ENCODE peak calls at places on chromosomes 11 and 22, in five cellular contexts. One of them, this sample, is unnamed.
A peak's percentile ranks its signal among the peaks of the same experiment; 100 is the strongest.

GRCh38 chr11:86160546-86161149 is 83.9 kb upstream of the EED start:
- DNase-seq in epithelial cell of proximal tubule: no peak
- DNase-seq in effector memory CD8-positive, alpha-beta T cell: no peak
- DNase-seq in HEK293T: no peak
- DNase-seq in brain microvascular endothelial cell: peak; percentile 20
- DNase-seq in this sample: no peak

GRCh38 chr11:32602657-32603410 is 19.2 kb downstream of the EIF3M start:
- DNase-seq in epithelial cell of proximal tubule: no peak
- DNase-seq in effector memory CD8-positive, alpha-beta T cell: no peak
- DNase-seq in HEK293T: no peak
- DNase-seq in brain microvascular endothelial cell: no peak
- DNase-seq in this sample: no peak

GRCh38 chr11:35334385-35335090 is 84.8 kb downstream of the SLC1A2 start:
- DNase-seq in epithelial cell of proximal tubule: no peak
- DNase-seq in effector memory CD8-positive, alpha-beta T cell: peak; percentile 32
- DNase-seq in HEK293T: no peak
- DNase-seq in brain microvascular endothelial cell: no peak
- DNase-seq in this sample: peak; percentile 2

GRCh38 chr11:44530413-44531115 is 34.9 kb upstream of the CD82 start:
- DNase-seq in epithelial cell of proximal tubule: no peak
- DNase-seq in effector memory CD8-positive, alpha-beta T cell: no peak
- DNase-seq in HEK293T: no peak
- DNase-seq in brain microvascular endothelial cell: no peak
- DNase-seq in this sample: no peak

GRCh38 chr11:120400564-120401364 is 64.6 kb downstream of the ARHGEF12 start:
- DNase-seq in epithelial cell of proximal tubule: peak; percentile 95
- DNase-seq in effector memory CD8-positive, alpha-beta T cell: no peak
- DNase-seq in HEK293T: peak; percentile 30
- DNase-seq in brain microvascular endothelial cell: peak; percentile 97
- DNase-seq in this sample: peak; percentile 91

GRCh38 chr22:31192513-31192912 is 19.6 kb upstream of the LIMK2 start:
- DNase-seq in epithelial cell of proximal tubule: no peak
- DNase-seq in effector memory CD8-positive, alpha-beta T cell: no peak
- DNase-seq in HEK293T: no peak
- DNase-seq in brain microvascular endothelial cell: no peak
- DNase-seq in this sample: peak; percentile 49

GRCh38 chr22:44515779-44516178 is 17.7 kb upstream of the RTL6 start:
- DNase-seq in epithelial cell of proximal tubule: no peak
- DNase-seq in effector memory CD8-positive, alpha-beta T cell: no peak
- DNase-seq in HEK293T: no peak
- DNase-seq in brain microvascular endothelial cell: no peak
- DNase-seq in this sample: no peak

GRCh38 chr22:42608481-42609361 is 6.0 kb downstream of the POLDIP3 start:
- DNase-seq in epithelial cell of proximal tubule: no peak
- DNase-seq in effector memory CD8-positive, alpha-beta T cell: no peak
- DNase-seq in HEK293T: no peak
- DNase-seq in brain microvascular endothelial cell: peak; percentile 63
- DNase-seq in this sample: peak; percentile 87

GRCh38 chr11:123382555-123383074 is 47.5 kb upstream of the GRAMD1B start:
- DNase-seq in epithelial cell of proximal tubule: no peak
- DNase-seq in effector memory CD8-positive, alpha-beta T cell: no peak
- DNase-seq in HEK293T: no peak
- DNase-seq in brain microvascular endothelial cell: no peak
- DNase-seq in this sample: no peak

GRCh38 chr11:128727320-128727719 is 33.4 kb downstream of the FLI1 start:
- DNase-seq in epithelial cell of proximal tubule: no peak
- DNase-seq in effector memory CD8-positive, alpha-beta T cell: no peak
- DNase-seq in HEK293T: no peak
- DNase-seq in brain microvascular endothelial cell: no peak
- DNase-seq in this sample: no peak

GRCh38 chr11:64447717-64448598 is 89.0 kb downstream of the RPS6KA4 start:
- DNase-seq in epithelial cell of proximal tubule: no peak
- DNase-seq in effector memory CD8-positive, alpha-beta T cell: no peak
- DNase-seq in HEK293T: no peak
- DNase-seq in brain microvascular endothelial cell: peak; percentile 7
- DNase-seq in this sample: no peak

This sample was measured in kidney glomerular epithelial cell.